ENCODE peak calls at places on chromosomes 16 and 17, in seven cellular contexts. M is lower leg skin, B is mesendoderm, Y is progenitor cell of endocrine pancreas, W is posterior vena cava, T is GM12878, E is HFF-Myc. K is an unnamed sample.

GRCh38 chr17:4199818-4200402 is 56.9 kb downstream of the CYB5D2 start:
- DNase-seq in M (peak; percentile 65), B (peak; percentile 67), Y (no peak), W (no peak), T (no peak), E (no peak), K (peak; percentile 75)

GRCh38 chr16:84497418-84497817 is 7.0 kb downstream of the MEAK7 start:
- DNase-seq in M (no peak), B (no peak), Y (no peak), W (no peak), T (no peak), E (no peak), K (no peak)

GRCh38 chr17:8563981-8564602 is 66.4 kb downstream of the MYH10 start:
- DNase-seq in M (no peak), B (no peak), Y (no peak), W (no peak), T (no peak), E (peak; percentile 45), K (no peak)

GRCh38 chr17:20721151-20721550 is 141.6 kb downstream of the CDRT15L2 start:
- DNase-seq in M (no peak), B (no peak), Y (no peak), W (no peak), T (no peak), E (no peak), K (no peak)

GRCh38 chr16:13005836-13006235 is 104.4 kb downstream of the SHISA9 start:
- DNase-seq in M (no peak), B (no peak), Y (no peak), W (no peak), T (no peak), E (no peak), K (no peak)

GRCh38 chr17:70945386-70945785 is 776.1 kb downstream of the KCNJ2 start:
- DNase-seq in M (no peak), B (peak; percentile 51), Y (no peak), W (no peak), T (no peak), E (no peak), K (no peak)

GRCh38 chr17:16407911-16408588 is 7.3 kb upstream of the TRPV2 start:
- DNase-seq in M (no peak), B (no peak), Y (no peak), W (peak; percentile 91), T (peak; percentile 96), E (no peak), K (peak; percentile 70)

GRCh38 chr16:15990902-15991301 is 41.5 kb downstream of the ABCC1 start:
- DNase-seq in M (no peak), B (no peak), Y (no peak), W (no peak), T (no peak), E (no peak), K (peak; percentile 74)

GRCh38 chr17:64081802-64082799 is 47.8 kb downstream of the ERN1 start:
- DNase-seq in M (no peak), B (peak; percentile 76), Y (no peak), W (no peak), T (peak; percentile 72), E (peak; percentile 46), K (peak; percentile 78)

GRCh38 chr17:76530826-76531500 is 6.5 kb downstream of the CYGB start:
- DNase-seq in M (no peak), B (no peak), Y (no peak), W (peak; percentile 79), T (no peak), E (no peak), K (no peak)

GRCh38 chr16:14419817-14420216 is 210.2 kb downstream of the PARN start:
- DNase-seq in M (no peak), B (no peak), Y (no peak), W (peak; percentile 59), T (no peak), E (no peak), K (no peak)

GRCh38 chr17:74371653-74372147 is 4.4 kb downstream of the GPR142 start:
- DNase-seq in M (no peak), B (no peak), Y (no peak), W (no peak), T (no peak), E (no peak), K (no peak)

GRCh38 chr16:38941-39892 is 14.2 kb downstream of the POLR3K start:
- DNase-seq in M (no peak), B (no peak), Y (no peak), W (no peak), T (peak; percentile 79), E (no peak), K (peak; percentile 86)

GRCh38 chr17:79183221-79184158 is 108.9 kb downstream of the ENGASE start:
- DNase-seq in M (no peak), B (peak; percentile 89), Y (peak; percentile 30), W (no peak), T (no peak), E (no peak), K (no peak)

GRCh38 chr17:56937688-56938087 is 23.2 kb downstream of the COIL start:
- DNase-seq in M (no peak), B (no peak), Y (no peak), W (no peak), T (no peak), E (no peak), K (no peak)

GRCh38 chr16:1125471-1125870 is 27.4 kb upstream of the CACNA1H start:
- DNase-seq in M (no peak), B (no peak), Y (no peak), W (no peak), T (no peak), E (peak; percentile 1), K (no peak)

GRCh38 chr17:50129946-50130777 is at the start of gene SAMD14:
- DNase-seq in M (no peak), B (peak; percentile 30), Y (no peak), W (peak; percentile 86), T (no peak), E (no peak), K (no peak)

GRCh38 chr17:75614006-75614405 is 19.2 kb upstream of the SMIM5 start:
- DNase-seq in M (no peak), B (peak; percentile 39), Y (no peak), W (no peak), T (no peak), E (no peak), K (peak; percentile 34)

GRCh38 chr17:29038511-29039300 is 4.2 kb upstream of the PIPOX start:
- DNase-seq in M (no peak), B (peak; percentile 66), Y (no peak), W (peak; percentile 5), T (no peak), E (no peak), K (no peak)

GRCh38 chr17:80468222-80468621 is 8.2 kb downstream of the NPTX1 start:
- DNase-seq in M (no peak), B (no peak), Y (no peak), W (no peak), T (no peak), E (no peak), K (no peak)

GRCh38 chr17:42682400-42683384 is at the start of gene CNTNAP1:
- DNase-seq in M (peak; percentile 93), B (peak; percentile 76), Y (no peak), W (peak; percentile 90), T (no peak), E (no peak), K (no peak)

GRCh38 chr17:7557825-7558543 is 566 bp upstream of the TNFSF13 start:
- DNase-seq in M (peak; percentile 95), B (peak; percentile 74), Y (no peak), W (peak; percentile 92), T (no peak), E (no peak), K (peak; percentile 33)

GRCh38 chr17:65851965-65852736 is 290.7 kb upstream of the AXIN2 start:
- DNase-seq in M (no peak), B (no peak), Y (no peak), W (no peak), T (no peak), E (no peak), K (no peak)

GRCh38 chr16:49019826-49020401 is 261.7 kb downstream of the CBLN1 start:
- DNase-seq in M (peak; percentile 40), B (no peak), Y (no peak), W (no peak), T (no peak), E (no peak), K (no peak)

GRCh38 chr17:40903129-40903847 is 18.2 kb upstream of the KRT20 start:
- DNase-seq in M (no peak), B (no peak), Y (no peak), W (no peak), T (no peak), E (peak; percentile 53), K (no peak)

GRCh38 chr17:81019563-81020442 is 15.1 kb upstream of the BAIAP2 start:
- DNase-seq in M (no peak), B (no peak), Y (no peak), W (no peak), T (no peak), E (no peak), K (no peak)

GRCh38 chr17:9225305-9226101 is 204.2 kb downstream of the NTN1 start:
- DNase-seq in M (no peak), B (peak; percentile 95), Y (no peak), W (no peak), T (no peak), E (no peak), K (no peak)

GRCh38 chr16:88430185-88430523 is 22.9 kb upstream of the ZFPM1 start:
- DNase-seq in M (no peak), B (no peak), Y (no peak), W (no peak), T (no peak), E (no peak), K (no peak)

GRCh38 chr16:89325861-89326471 is 108.5 kb downstream of the ZNF778 start:
- DNase-seq in M (no peak), B (no peak), Y (no peak), W (peak; percentile 84), T (no peak), E (no peak), K (peak; percentile 44)

GRCh38 chr16:19389246-19389645 is 28.4 kb upstream of the TMC5 start:
- DNase-seq in M (no peak), B (peak; percentile 74), Y (peak; percentile 32), W (no peak), T (peak; percentile 8), E (no peak), K (peak; percentile 60)

GRCh38 chr16:89094252-89094901 is 725 bp downstream of the ACSF3 start:
- DNase-seq in M (no peak), B (peak; percentile 38), Y (no peak), W (no peak), T (no peak), E (no peak), K (peak; percentile 39)

GRCh38 chr16:1786242-1787055 is 3.7 kb downstream of the NUBP2 start:
- DNase-seq in M (peak; percentile 80), B (no peak), Y (no peak), W (no peak), T (no peak), E (no peak), K (no peak)

GRCh38 chr17:42438600-42439567 is 15.8 kb upstream of the CAVIN1 start:
- DNase-seq in M (peak; percentile 57), B (peak; percentile 31), Y (no peak), W (no peak), T (no peak), E (no peak), K (peak; percentile 82)

GRCh38 chr16:25005445-25006306 is 9.5 kb downstream of the ARHGAP17 start:
- DNase-seq in M (no peak), B (no peak), Y (no peak), W (no peak), T (no peak), E (no peak), K (no peak)

GRCh38 chr17:50919321-50920040 is 53.3 kb upstream of the TOB1 start:
- DNase-seq in M (peak; percentile 94), B (peak; percentile 97), Y (peak; percentile 32), W (peak; percentile 94), T (no peak), E (peak; percentile 41), K (peak; percentile 47)

GRCh38 chr17:39750131-39751015 is 12.6 kb downstream of the GRB7 start:
- DNase-seq in M (peak; percentile 81), B (no peak), Y (no peak), W (no peak), T (no peak), E (no peak), K (no peak)

GRCh38 chr17:52390422-52390821 is 231.9 kb upstream of the CA10 start:
- DNase-seq in M (no peak), B (no peak), Y (no peak), W (no peak), T (no peak), E (no peak), K (no peak)

GRCh38 chr16:89374393-89374948 is 115.9 kb downstream of the ANKRD11 start:
- DNase-seq in M (no peak), B (peak; percentile 73), Y (no peak), W (no peak), T (no peak), E (no peak), K (no peak)